ENCODE peak calls at places on chromosome 3, in nine cellular contexts. M is psoas muscle; E is colonic mucosa; T is endothelial cell of umbilical vein; W is A549; A is CD4-positive, alpha-beta T cell; H is dorsolateral prefrontal cortex; S is ovary; Q is A673. K is an unnamed sample.

GRCh38 chr3:126510323-126510910 is 7.2 kb downstream of the UROC1 start:
- DNase-seq in M (peak; percentile 7), S (no peak), Q (no peak), A (no peak), E (no peak), H (peak; percentile 35), W (no peak), T (no peak), K (peak; percentile 51)

GRCh38 chr3:133464573-133464972 is 64.7 kb downstream of the BFSP2 start:
- DNase-seq in H (no peak), T (peak; percentile 52), A (no peak), M (no peak), S (no peak), Q (peak; percentile 56), E (no peak), W (peak; percentile 24), K (no peak)

GRCh38 chr3:184448321-184449160 is 68.7 kb downstream of the CHRD start:
- DNase-seq in H (no peak), S (no peak), W (peak; percentile 53), E (no peak), M (no peak), Q (peak; percentile 48), A (no peak), T (peak; percentile 96), K (no peak)

GRCh38 chr3:150129181-150129580 is 158.5 kb upstream of the PFN2 start:
- DNase-seq in T (no peak), H (no peak), E (no peak), M (no peak), Q (no peak), A (no peak), S (no peak), W (no peak), K (no peak)

GRCh38 chr3:197490098-197490497 is 65.7 kb downstream of the BDH1 start:
- DNase-seq in W (peak; percentile 84), E (no peak), M (no peak), Q (no peak), T (peak; percentile 70), H (no peak), S (no peak), A (no peak), K (no peak)

GRCh38 chr3:171556574-171557145 is 96.5 kb upstream of the TNIK start:
- DNase-seq in T (no peak), A (no peak), Q (no peak), S (no peak), M (no peak), E (no peak), W (no peak), H (no peak), K (no peak)

GRCh38 chr3:172087198-172087597 is 47.8 kb downstream of the FNDC3B start:
- DNase-seq in M (no peak), H (no peak), Q (peak; percentile 52), E (no peak), T (no peak), W (no peak), S (no peak), A (no peak), K (no peak)

GRCh38 chr3:161423911-161424522 is 52.7 kb upstream of the SPTSSB start:
- DNase-seq in H (no peak), Q (peak; percentile 64), S (no peak), M (no peak), E (no peak), W (peak; percentile 37), T (peak; percentile 44), A (no peak), K (no peak)

GRCh38 chr3:30659270-30660127 is 53.1 kb downstream of the TGFBR2 start:
- DNase-seq in M (no peak), S (no peak), E (no peak), W (peak; percentile 81), A (no peak), T (peak; percentile 94), Q (peak; percentile 76), H (no peak), K (no peak)

GRCh38 chr3:43260412-43260811 is 25.9 kb upstream of the SNRK start:
- DNase-seq in T (peak; percentile 17), W (peak; percentile 15), M (no peak), Q (no peak), E (no peak), H (no peak), S (no peak), A (no peak), K (no peak)

GRCh38 chr3:31462050-31462569 is 70.6 kb upstream of the STT3B start:
- DNase-seq in Q (no peak), A (peak; percentile 25), T (peak; percentile 40), W (no peak), E (peak; percentile 47), M (no peak), H (no peak), S (no peak), K (no peak)

DNA sequence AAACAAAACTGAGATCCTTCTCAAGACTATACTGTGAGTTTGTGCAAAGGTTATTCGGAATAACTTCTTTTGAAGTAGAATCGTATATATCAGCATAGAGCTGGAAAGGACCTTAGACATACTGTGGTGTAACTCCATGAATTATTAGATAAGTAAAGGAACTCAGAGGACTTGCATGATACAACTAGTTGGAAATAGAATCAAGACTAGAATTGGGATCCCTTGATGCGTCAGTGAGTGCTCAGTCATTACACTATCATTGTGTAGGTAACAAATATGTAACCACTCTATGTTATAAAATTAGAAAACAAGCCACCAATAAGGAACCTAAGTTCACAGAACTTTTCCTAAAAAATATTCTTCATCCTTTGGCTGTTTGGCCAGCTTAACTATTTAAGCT is 61.1 kb downstream of the CBLB start:
- DNase-seq in H (no peak), T (no peak), Q (no peak), S (no peak), E (no peak), M (no peak), A (no peak), W (no peak), K (no peak)
- H3K27ac ChIP-seq in H (no peak overlapping the region), T (no peak overlapping the region), Q (no peak overlapping the region), S (no peak overlapping the region), E (no peak overlapping the region), M (no peak overlapping the region), A (no peak overlapping the region), W (no peak overlapping the region), K (no peak overlapping the region)

GRCh38 chr3:11643212-11644087 is at the start of gene VGLL4:
- DNase-seq in Q (peak; percentile 97), E (peak; percentile 92), H (peak; percentile 93), M (peak; percentile 89), A (peak; percentile 33), W (peak; percentile 83), T (peak; percentile 95), S (peak; percentile 88), K (peak; percentile 94)
- TF ChIP-seq CTCF in Q (peak; percentile 36), E (no peak), H (peak; percentile 25), M (peak; percentile 2), A (no peak), W (no peak), T (no peak), S (no peak), K (peak; percentile 9)

GRCh38 chr3:52554026-52554755 is 17.8 kb downstream of the UQCC5 start:
- DNase-seq in Q (no peak), E (no peak), H (no peak), W (no peak), M (no peak), S (no peak), A (no peak), T (no peak), K (no peak)

GRCh38 chr3:52558436-52558835 is 22.0 kb downstream of the UQCC5 start:
- DNase-seq in Q (no peak), S (no peak), T (no peak), H (no peak), E (no peak), A (no peak), W (no peak), M (no peak), K (no peak)

GRCh38 chr3:52552089-52552488 is 15.7 kb downstream of the UQCC5 start:
- DNase-seq in T (no peak), E (no peak), H (no peak), S (no peak), M (no peak), Q (no peak), W (peak; percentile 10), A (no peak), K (no peak)

GRCh38 chr3:52557011-52557410 is 20.6 kb downstream of the UQCC5 start:
- DNase-seq in A (no peak), Q (no peak), E (no peak), S (no peak), T (no peak), M (no peak), H (no peak), W (no peak), K (no peak)

DNA sequence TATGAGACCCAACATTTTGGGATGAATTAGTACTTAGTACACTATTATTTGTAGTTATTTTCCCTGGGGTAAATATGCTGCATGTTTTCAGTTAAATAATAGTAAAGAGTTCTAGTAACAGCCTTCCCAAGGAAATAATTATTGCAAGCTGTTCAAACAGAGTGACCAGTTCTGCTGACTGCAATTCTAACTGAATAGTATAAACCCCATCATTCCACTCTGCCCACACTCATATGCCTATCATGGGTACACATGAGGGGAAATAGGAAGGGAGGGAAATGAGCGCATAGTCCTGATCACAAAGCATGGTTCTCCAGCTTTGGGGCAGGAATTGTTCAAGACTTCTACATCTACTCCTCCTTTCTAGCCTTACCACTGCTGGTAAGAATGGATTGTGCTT is 18.7 kb downstream of the UQCC5 start:
- DNase-seq in W (no peak), Q (no peak), M (no peak), H (no peak), T (no peak), A (no peak), S (no peak), E (no peak), K (no peak)
- H3K27ac ChIP-seq in W (no peak overlapping the region), Q (no peak overlapping the region), M (no peak overlapping the region), H (no peak overlapping the region), T (no peak overlapping the region), A (no peak overlapping the region), S (peak overlapping the region; percentile 49), E (no peak overlapping the region), K (no peak overlapping the region)

DNA sequence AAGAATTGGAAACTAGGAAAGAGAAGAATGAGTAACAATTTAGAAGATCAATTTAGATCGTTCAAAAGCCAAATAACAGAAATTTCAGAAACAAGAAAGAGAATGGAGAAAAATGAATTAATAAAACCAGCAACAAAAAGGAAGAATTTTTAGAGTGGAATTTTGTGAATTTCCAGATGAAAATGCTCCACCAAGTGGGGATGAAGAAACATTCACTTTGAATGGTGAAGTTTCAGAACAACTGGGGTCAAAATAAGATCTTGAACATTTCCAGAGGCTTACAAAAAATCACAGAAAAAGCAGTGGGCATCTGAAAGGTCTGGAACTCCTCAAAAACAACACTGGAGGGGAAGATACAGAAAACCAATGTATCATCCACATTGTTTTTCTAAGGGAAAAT is 4.2 kb upstream of the MOBP start:
- DNase-seq in M (no peak), A (no peak), S (no peak), Q (no peak), H (no peak), E (no peak), W (no peak), T (no peak), K (no peak)
- TF ChIP-seq CTCF in M (no peak), A (no peak), S (no peak), Q (no peak), H (peak; percentile 22), E (no peak), W (no peak), T (no peak), K (no peak)

K was measured in upper lobe of right lung.